ENCODE peak calls at places on chromosomes 6 and 20, in eight cellular contexts. X is MM.1S, D is fibroblast of lung, I is endothelial cell of umbilical vein, O is GM23248, R is SK-N-SH, M is GM23338, E is neural progenitor cell. B is an unnamed sample.

GRCh38 chr20:62617711-62618483 is 24.4 kb upstream of the SLCO4A1 start:
- DNase-seq in X (no peak), D (no peak), I (peak; percentile 55), O (no peak), R (no peak), M (no peak), E (no peak), B (peak; percentile 46)

GRCh38 chr6:23106951-23107350 is 537.6 kb downstream of the HDGFL1 start:
- DNase-seq in X (no peak), D (peak; percentile 81), I (no peak), O (peak; percentile 73), R (no peak), M (no peak), E (no peak), B (no peak)

GRCh38 chr6:86888311-86888710 is 49.0 kb upstream of the HTR1E start:
- DNase-seq in X (no peak), D (no peak), I (no peak), O (no peak), R (no peak), M (peak; percentile 7), E (no peak), B (no peak)

GRCh38 chr6:21523652-21524051 is 69.9 kb upstream of the SOX4 start:
- DNase-seq in X (no peak), D (no peak), I (no peak), O (no peak), R (no peak), M (no peak), E (no peak), B (no peak)

GRCh38 chr20:49603209-49603627 is 35.3 kb upstream of the PTGIS start:
- DNase-seq in X (no peak), D (peak; percentile 39), I (peak; percentile 39), O (peak; percentile 54), R (peak; percentile 47), M (peak; percentile 71), E (peak; percentile 59), B (peak; percentile 62)

GRCh38 chr20:50727792-50728485 is 3.4 kb upstream of the PARD6B start:
- DNase-seq in X (no peak), D (no peak), I (no peak), O (no peak), R (no peak), M (no peak), E (no peak), B (no peak)

GRCh38 chr20:57531986-57532566 is 7.1 kb upstream of the CTCFL start:
- DNase-seq in X (no peak), D (no peak), I (no peak), O (no peak), R (no peak), M (no peak), E (no peak), B (no peak)

GRCh38 chr20:31851240-31851955 is 6.0 kb upstream of the FOXS1 start:
- DNase-seq in X (no peak), D (no peak), I (no peak), O (peak; percentile 27), R (no peak), M (no peak), E (no peak), B (no peak)

GRCh38 chr20:42639140-42639539 is 550.6 kb downstream of the PTPRT start:
- DNase-seq in X (no peak), D (no peak), I (no peak), O (no peak), R (no peak), M (no peak), E (no peak), B (no peak)

GRCh38 chr6:136886110-136886509 is 36.0 kb upstream of the SLC35D3 start:
- DNase-seq in X (no peak), D (no peak), I (no peak), O (peak; percentile 12), R (no peak), M (no peak), E (no peak), B (no peak)

GRCh38 chr6:11298651-11299420 is 66.4 kb upstream of the NEDD9 start:
- DNase-seq in X (no peak), D (no peak), I (peak; percentile 39), O (no peak), R (no peak), M (peak; percentile 46), E (peak; percentile 48), B (no peak)

GRCh38 chr20:49431345-49431744 is 51.1 kb downstream of the KCNB1 start:
- DNase-seq in X (no peak), D (no peak), I (no peak), O (peak; percentile 36), R (no peak), M (no peak), E (no peak), B (no peak)

GRCh38 chr20:9506337-9506821 is 8.0 kb upstream of the LAMP5 start:
- DNase-seq in X (no peak), D (no peak), I (no peak), O (no peak), R (no peak), M (peak; percentile 36), E (no peak), B (no peak)

GRCh38 chr6:112563368-112563767 is 216.2 kb downstream of the RFPL4B start:
- DNase-seq in X (no peak), D (peak; percentile 8), I (peak; percentile 30), O (peak; percentile 19), R (no peak), M (peak; percentile 78), E (no peak), B (no peak)

GRCh38 chr6:113184736-113185135 is 672.4 kb upstream of the MARCKS start:
- DNase-seq in X (no peak), D (peak; percentile 26), I (no peak), O (peak; percentile 47), R (no peak), M (no peak), E (no peak), B (no peak)

GRCh38 chr6:111911428-111911827 is 38.2 kb upstream of the FYN start:
- DNase-seq in X (no peak), D (no peak), I (no peak), O (no peak), R (no peak), M (no peak), E (no peak), B (no peak)

GRCh38 chr20:56383334-56383733 is 8.7 kb downstream of the AURKA start:
- DNase-seq in X (no peak), D (no peak), I (no peak), O (no peak), R (no peak), M (no peak), E (no peak), B (no peak)

GRCh38 chr20:56385130-56385529 is 6.9 kb downstream of the AURKA start:
- DNase-seq in X (no peak), D (no peak), I (no peak), O (no peak), R (no peak), M (no peak), E (no peak), B (no peak)

GRCh38 chr20:56380375-56380774 is 11.6 kb downstream of the AURKA start:
- DNase-seq in X (no peak), D (peak; percentile 52), I (peak; percentile 64), O (no peak), R (no peak), M (no peak), E (no peak), B (no peak)

GRCh38 chr20:56382696-56383095 is 9.3 kb downstream of the AURKA start:
- DNase-seq in X (no peak), D (no peak), I (no peak), O (no peak), R (no peak), M (no peak), E (no peak), B (no peak)

GRCh38 chr20:56381501-56381900 is 10.5 kb downstream of the AURKA start:
- DNase-seq in X (no peak), D (no peak), I (no peak), O (no peak), R (no peak), M (no peak), E (no peak), B (no peak)
- H3K79me2 ChIP-seq in X (peaks cover 77% of the 10 kb centered on the region), D (peaks cover 58% of the 10 kb centered on the region), I (peaks cover 69% of the 10 kb centered on the region), O (peaks cover 99% of the 10 kb centered on the region), R (peaks cover 97% of the 10 kb centered on the region), M (peaks cover 99% of the 10 kb centered on the region), E (peaks cover 99% of the 10 kb centered on the region), B (peaks cover 74% of the 10 kb centered on the region)

DNA sequence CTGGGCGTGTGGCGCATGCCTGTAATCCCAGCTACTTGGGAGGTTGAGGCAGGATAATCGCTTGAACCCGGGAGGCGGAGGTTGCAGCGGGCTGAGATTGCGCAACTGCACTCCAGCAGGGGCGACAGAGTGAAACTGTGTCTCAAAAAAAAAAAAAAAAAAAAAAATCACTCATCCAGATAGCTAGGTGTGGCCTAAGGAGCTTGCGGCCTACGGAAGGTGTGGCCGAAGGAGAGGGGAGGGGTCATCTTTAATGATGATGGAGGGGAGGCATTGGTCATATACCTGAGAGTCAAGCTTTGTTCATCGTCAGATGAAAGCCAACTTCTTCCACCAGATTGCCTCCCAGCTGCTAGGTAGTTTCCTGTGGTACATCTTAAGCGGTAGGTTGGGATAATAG is 801 bp upstream of the PPARD start:
- DNase-seq in X (no peak), D (no peak), I (no peak), O (no peak), R (no peak), M (peak; percentile 68), E (no peak), B (no peak)
- H3K79me2 ChIP-seq in X (peaks cover 23% of the 10 kb centered on the region), D (peaks cover 39% of the 10 kb centered on the region), I (peaks cover 38% of the 10 kb centered on the region), O (peaks cover 42% of the 10 kb centered on the region), R (peaks cover 40% of the 10 kb centered on the region), M (peaks cover 25% of the 10 kb centered on the region), E (peaks cover 9% of the 10 kb centered on the region), B (peaks cover 13% of the 10 kb centered on the region)

GRCh38 chr6:70708448-70708847 is 40.8 kb downstream of the SMAP1 start:
- DNase-seq in X (peak; percentile 67), D (no peak), I (no peak), O (no peak), R (no peak), M (no peak), E (no peak), B (no peak)
- H3K79me2 ChIP-seq in X (peaks cover 43% of the 10 kb centered on the region), D (no peaks in the 10 kb centered on the region), I (peaks cover 18% of the 10 kb centered on the region), O (peaks cover 85% of the 10 kb centered on the region), R (peaks cover 34% of the 10 kb centered on the region), M (peaks cover 52% of the 10 kb centered on the region), E (peaks cover 15% of the 10 kb centered on the region), B (peaks cover 12% of the 10 kb centered on the region)

DNA sequence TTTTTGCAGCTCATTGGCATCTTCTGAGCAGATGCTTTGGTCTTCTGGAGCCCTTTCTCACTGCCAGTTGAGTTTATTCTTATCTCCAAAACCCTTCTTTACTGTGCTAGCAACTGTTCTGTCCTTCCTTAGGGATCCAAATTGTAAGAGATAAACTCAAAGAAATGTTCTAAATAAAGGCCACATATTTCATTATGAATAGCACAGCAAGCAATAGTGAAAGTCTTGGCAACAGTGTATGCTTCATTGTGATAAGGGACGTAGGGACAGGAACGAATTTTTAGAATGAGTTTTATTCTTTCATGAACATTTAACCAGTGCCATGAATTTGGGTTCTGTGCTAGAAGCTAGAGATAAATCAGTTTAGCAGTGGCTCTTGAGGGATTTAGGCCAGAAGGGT is 61.1 kb downstream of the LRRC1 start:
- DNase-seq in X (no peak), D (no peak), I (no peak), O (no peak), R (no peak), M (no peak), E (no peak), B (no peak)
- H3K79me2 ChIP-seq in X (peaks cover 76% of the 10 kb centered on the region), D (no peaks in the 10 kb centered on the region), I (peaks cover 1% of the 10 kb centered on the region), O (no peaks in the 10 kb centered on the region), R (no peaks in the 10 kb centered on the region), M (no peaks in the 10 kb centered on the region), E (no peaks in the 10 kb centered on the region), B (no peaks in the 10 kb centered on the region)

B was measured in OCI-LY7.